ENCODE peak calls at places on chromosomes 7 and 10, in four cellular contexts. U is breast epithelium, T is HepG2, V is IMR-90. L is an unnamed sample. For H3K4me1, the result is how much of the 10 kb centered on the place peaks cover.

GRCh38 chr7:47453093-47454056 is 128.5 kb downstream of the TNS3 start:
- DNase-seq in V (peak), T (no peak), U (peak), L (peak)

GRCh38 chr10:117175901-117176534 is 21.3 kb upstream of the KCNK18 start:
- DNase-seq in U (no peak), V (peak), T (peak), L (peak)

GRCh38 chr7:36795451-36796021 is 71.2 kb upstream of the AOAH start:
- DNase-seq in T (peak), U (no peak), V (no peak), L (no peak)

GRCh38 chr7:3207387-3207786 is 93.7 kb upstream of the SDK1 start:
- DNase-seq in U (no peak), V (no peak), T (no peak), L (no peak)

GRCh38 chr7:155518633-155519032 is 27.7 kb downstream of the CNPY1 start:
- DNase-seq in V (no peak), U (no peak), T (no peak), L (no peak)

GRCh38 chr7:101518348-101518747 is 110.7 kb downstream of the MYL10 start:
- DNase-seq in U (no peak), T (no peak), V (peak), L (no peak)

GRCh38 chr7:89738549-89738948 is 415.7 kb upstream of the STEAP1 start:
- DNase-seq in T (no peak), V (no peak), U (no peak), L (no peak)

GRCh38 chr7:105098863-105099515 is 85.0 kb downstream of the KMT2E start:
- DNase-seq in T (no peak), U (no peak), V (peak), L (no peak)

GRCh38 chr10:19021162-19021561 is 27.4 kb upstream of the MALRD1 start:
- DNase-seq in T (peak), U (no peak), V (no peak), L (no peak)

GRCh38 chr10:102400061-102400460 is 4.6 kb downstream of the NFKB2 start:
- DNase-seq in U (no peak), T (no peak), V (no peak), L (no peak)

GRCh38 chr10:125021686-125022374 is 79.9 kb downstream of the ZRANB1 start:
- DNase-seq in U (no peak), V (no peak), T (no peak), L (no peak)

GRCh38 chr10:73119952-73120351 is 9.7 kb downstream of the NUDT13 start:
- DNase-seq in T (no peak), V (no peak), U (no peak), L (no peak)

GRCh38 chr7:96430350-96430749 is 108.5 kb upstream of the SLC25A13 start:
- DNase-seq in T (no peak), U (no peak), V (no peak), L (no peak)

GRCh38 chr10:69891057-69891617 is 89.4 kb downstream of the COL13A1 start:
- DNase-seq in T (no peak), V (no peak), U (no peak), L (no peak)
- H3K27ac ChIP-seq in T (no peak), V (no peak), U (no peak), L (no peak)

GRCh38 chr7:33070277-33070676 is 7.7 kb upstream of the NT5C3A start:
- DNase-seq in U (no peak), V (no peak), T (no peak), L (no peak)

GRCh38 chr7:33073243-33073642 is 10.7 kb upstream of the NT5C3A start:
- DNase-seq in V (no peak), T (no peak), U (no peak), L (no peak)

GRCh38 chr7:33076737-33077136 is 14.2 kb upstream of the NT5C3A start:
- DNase-seq in V (no peak), T (no peak), U (no peak), L (no peak)

GRCh38 chr7:33075818-33076483 is 13.4 kb upstream of the NT5C3A start:
- DNase-seq in U (no peak), V (no peak), T (no peak), L (no peak)

DNA sequence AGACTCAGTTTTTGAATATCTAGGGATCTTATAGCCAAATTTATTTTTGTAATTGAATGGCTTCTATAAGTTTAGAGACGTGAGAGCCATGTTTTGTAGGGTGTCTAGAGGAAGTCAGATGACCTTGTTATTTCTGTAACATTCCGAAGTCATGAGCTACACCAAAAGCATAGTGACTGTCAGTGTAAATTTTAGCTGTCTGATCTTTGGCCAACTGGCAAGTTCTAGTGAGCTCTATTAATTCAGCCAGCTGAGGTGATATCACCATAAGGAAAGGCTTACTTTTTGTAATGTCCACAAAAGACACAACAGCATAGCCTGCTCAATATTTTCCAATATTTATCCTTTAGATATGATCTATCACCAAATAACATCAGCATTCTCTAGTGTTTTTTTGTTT is 9.9 kb upstream of the NT5C3A start:
- DNase-seq in T (peak), V (peak), U (no peak), L (no peak)
- H3K4me1 ChIP-seq in T (under half), V (under half), U (under half), L (under half)

DNA sequence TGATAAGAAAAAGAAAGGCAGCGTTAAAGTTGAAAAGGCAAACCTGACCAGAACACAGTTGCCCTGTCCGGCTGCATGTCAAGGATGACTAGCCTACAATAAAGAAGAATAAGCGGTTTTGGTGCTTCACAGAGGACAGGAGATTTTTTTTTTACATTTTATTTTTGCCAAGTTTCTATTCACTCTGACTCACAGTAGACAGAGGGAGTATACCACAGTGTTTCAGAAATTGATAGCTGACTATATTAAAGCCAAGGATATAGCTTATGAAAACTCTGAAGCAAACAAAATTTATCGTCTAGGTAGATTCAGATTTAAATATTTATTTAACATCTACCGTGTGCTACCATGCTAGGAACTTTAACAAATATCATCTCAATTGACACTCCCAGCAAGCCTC is 16.9 kb upstream of the POLR1F start:
- DNase-seq in U (no peak), T (no peak), V (no peak), L (no peak)
- TF ChIP-seq POLR2A in U (no peak), T (no peak), V (no peak), L (no peak)

DNA sequence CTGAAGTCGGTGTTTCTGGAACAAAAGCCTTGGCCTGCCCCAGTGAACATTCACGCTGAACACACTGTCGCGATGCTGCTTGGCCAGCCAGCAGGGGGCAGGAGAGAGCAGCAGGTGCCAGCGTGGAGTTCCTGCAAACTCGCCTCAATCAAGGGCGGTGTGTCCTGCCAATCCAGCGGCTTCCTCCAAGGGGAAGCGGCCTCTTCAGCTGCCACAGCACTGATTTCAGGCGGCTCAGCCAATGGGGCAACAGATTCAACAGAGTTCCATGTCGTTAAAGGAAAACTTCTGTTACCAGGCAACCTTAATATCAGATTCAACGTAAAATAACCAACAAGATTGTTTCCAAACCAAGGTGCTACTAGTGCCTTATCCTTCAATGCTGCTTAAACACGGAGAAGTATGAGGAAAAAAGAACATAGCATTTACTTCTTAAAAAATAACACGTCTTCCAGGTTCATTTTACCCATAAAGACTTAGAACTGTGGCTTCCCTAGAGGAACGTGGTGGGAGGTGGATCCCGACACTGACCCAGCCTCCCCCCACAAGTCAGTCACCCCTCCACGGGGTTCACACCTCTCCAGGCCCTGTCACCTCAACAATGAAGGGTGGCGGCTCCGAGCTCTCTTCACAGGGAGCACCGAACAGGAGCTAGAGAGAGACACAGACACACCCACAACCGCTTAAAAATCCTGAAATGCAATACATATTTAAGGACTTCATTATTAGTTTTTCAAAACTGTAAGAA is 178.2 kb downstream of the DIP2C start:
- DNase-seq in T (peak), U (peak), V (peak), L (peak)
- H3K27ac ChIP-seq in T (no peak), U (no peak), V (no peak), L (peak)

GRCh38 chr10:95388539-95388938 is 97.7 kb upstream of the PDLIM1 start:
- DNase-seq in V (no peak), U (no peak), T (peak), L (no peak)

GRCh38 chr10:95389982-95390381 is 99.2 kb upstream of the PDLIM1 start:
- DNase-seq in T (no peak), U (no peak), V (no peak), L (no peak)

GRCh38 chr10:95388072-95388471 is 97.3 kb upstream of the PDLIM1 start:
- DNase-seq in V (no peak), T (no peak), U (no peak), L (no peak)

GRCh38 chr10:95387383-95387782 is 96.6 kb upstream of the PDLIM1 start:
- DNase-seq in V (no peak), U (no peak), T (no peak), L (no peak)

GRCh38 chr10:95389176-95389575 is 98.4 kb upstream of the PDLIM1 start:
- DNase-seq in U (no peak), T (peak), V (no peak), L (no peak)
- H3K4me1 ChIP-seq in U (under half), T (under half), V (under half), L (under half)

GRCh38 chr10:78775891-78776290 is 292.9 kb upstream of the ZMIZ1 start:
- DNase-seq in V (no peak), T (no peak), U (no peak), L (no peak)

GRCh38 chr10:78772486-78772885 is 296.3 kb upstream of the ZMIZ1 start:
- DNase-seq in T (no peak), V (no peak), U (no peak), L (no peak)

GRCh38 chr10:78774999-78775711 is 293.6 kb upstream of the ZMIZ1 start:
- DNase-seq in T (peak), V (peak), U (peak), L (peak)

GRCh38 chr10:78772986-78773530 is 295.7 kb upstream of the ZMIZ1 start:
- DNase-seq in V (no peak), U (no peak), T (no peak), L (no peak)

GRCh38 chr10:78774614-78774998 is 294.2 kb upstream of the ZMIZ1 start:
- DNase-seq in T (peak), V (no peak), U (no peak), L (peak)
- TF ChIP-seq POLR2A in T (no peak), V (no peak), U (no peak), L (no peak)

GRCh38 chr10:132397036-132397541 is at the start of gene PWWP2B:
- DNase-seq in T (no peak), V (peak), U (no peak), L (no peak)

GRCh38 chr10:132400041-132400546 is 3.1 kb downstream of the PWWP2B start:
- DNase-seq in V (no peak), U (no peak), T (no peak), L (no peak)

GRCh38 chr10:132399117-132400035 is 2.4 kb downstream of the PWWP2B start:
- DNase-seq in U (no peak), T (no peak), V (no peak), L (peak)

GRCh38 chr10:132397671-132398565 is 918 bp downstream of the PWWP2B start:
- DNase-seq in V (peak), T (no peak), U (no peak), L (peak)

GRCh38 chr10:132398566-132398991 is 1.6 kb downstream of the PWWP2B start:
- DNase-seq in T (no peak), V (no peak), U (no peak), L (no peak)
- H3K27ac ChIP-seq in T (no peak), V (no peak), U (no peak), L (peak)

GRCh38 chr10:97519342-97519741 is 20.6 kb downstream of the UBTD1 start:
- DNase-seq in T (no peak), V (no peak), U (no peak), L (no peak)

GRCh38 chr10:97522937-97523336 is 24.2 kb downstream of the UBTD1 start:
- DNase-seq in U (no peak), T (no peak), V (no peak), L (no peak)

GRCh38 chr10:97520520-97520919 is 21.8 kb downstream of the UBTD1 start:
- DNase-seq in V (no peak), U (no peak), T (no peak), L (no peak)

GRCh38 chr10:97522071-97522470 is 23.3 kb downstream of the UBTD1 start:
- DNase-seq in T (no peak), V (no peak), U (no peak), L (no peak)

DNA sequence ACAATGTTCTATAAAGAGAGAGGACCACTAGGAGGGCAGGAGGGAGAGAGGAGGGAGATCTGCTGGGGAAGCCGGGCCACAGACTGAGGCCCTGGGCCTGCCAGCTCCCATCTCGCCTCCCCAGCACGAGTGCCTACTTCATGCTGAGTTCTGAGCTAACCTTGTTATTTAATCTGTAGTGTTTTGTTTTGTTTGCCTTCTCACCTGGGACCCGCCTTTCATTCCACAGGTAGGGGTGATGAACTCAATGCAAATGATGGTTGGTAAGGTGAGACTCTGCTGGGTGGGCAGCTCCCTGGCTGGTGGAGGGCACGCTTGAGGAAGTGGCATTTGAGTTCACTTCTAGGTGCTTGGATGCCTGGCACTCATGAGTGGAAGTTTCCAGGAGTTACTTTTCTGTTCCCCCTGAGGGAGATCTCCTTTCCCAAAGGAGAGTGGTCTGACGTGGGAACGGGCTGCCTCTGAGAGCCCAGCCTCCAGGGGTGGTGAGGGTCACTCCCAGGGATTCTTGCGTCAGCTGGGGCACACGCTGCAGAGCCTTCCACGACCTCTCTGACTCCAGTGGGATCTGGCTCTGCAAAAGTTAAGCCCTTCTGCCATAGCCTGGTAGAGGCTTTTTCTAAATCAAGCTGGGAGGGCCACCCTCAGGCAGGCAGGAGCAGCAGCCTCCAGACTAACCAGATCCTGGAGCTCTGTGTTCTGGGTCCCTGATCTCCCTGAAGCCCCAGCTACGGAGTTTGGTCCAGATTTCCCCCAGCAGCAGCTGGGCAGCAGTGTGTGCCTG is 22.4 kb downstream of the UBTD1 start:
- DNase-seq in U (no peak), V (no peak), T (no peak), L (no peak)
- H3K4me1 ChIP-seq in U (under half), V (under half), T (under half), L (under half)

L was measured in gastrocnemius medialis.